ENCODE peak calls at places on chromosomes 12 and 14, in eight cellular contexts. One of them, this sample, is unnamed. For H3K4me1, the result is how much of the 10 kb centered on the place peaks cover.

GRCh38 chr12:75632452-75632851 is 121.0 kb upstream of the KRR1 start:
- DNase-seq in endodermal cell: no peak
- DNase-seq in PC-3: no peak
- DNase-seq in SJSA1: no peak
- DNase-seq in left lung: no peak
- DNase-seq in MM.1S: no peak
- DNase-seq in lung: no peak
- DNase-seq in tibial artery: no peak
- DNase-seq in this sample: no peak

GRCh38 chr14:20799444-20799843 is 3.2 kb downstream of the RNASE1 start:
- DNase-seq in MM.1S: no peak
- DNase-seq in left lung: no peak
- DNase-seq in endodermal cell: no peak
- DNase-seq in PC-3: no peak
- DNase-seq in tibial artery: no peak
- DNase-seq in SJSA1: no peak
- DNase-seq in lung: no peak
- DNase-seq in this sample: no peak

GRCh38 chr12:96070670-96071279 is 35.4 kb upstream of the LTA4H start:
- DNase-seq in left lung: no peak
- DNase-seq in lung: no peak
- DNase-seq in MM.1S: no peak
- DNase-seq in endodermal cell: peak
- DNase-seq in PC-3: no peak
- DNase-seq in SJSA1: no peak
- DNase-seq in tibial artery: no peak
- DNase-seq in this sample: peak

GRCh38 chr12:25715147-25715546 is 162.1 kb upstream of the LMNTD1 start:
- DNase-seq in tibial artery: no peak
- DNase-seq in MM.1S: no peak
- DNase-seq in endodermal cell: no peak
- DNase-seq in PC-3: no peak
- DNase-seq in SJSA1: no peak
- DNase-seq in lung: no peak
- DNase-seq in left lung: no peak
- DNase-seq in this sample: no peak

GRCh38 chr12:130994821-130995375 is 41.2 kb downstream of the ADGRD1 start:
- DNase-seq in left lung: no peak
- DNase-seq in endodermal cell: no peak
- DNase-seq in MM.1S: no peak
- DNase-seq in PC-3: no peak
- DNase-seq in lung: no peak
- DNase-seq in SJSA1: no peak
- DNase-seq in tibial artery: peak
- DNase-seq in this sample: peak

GRCh38 chr12:56261503-56262230 is 3.5 kb upstream of the ANKRD52 start:
- DNase-seq in tibial artery: no peak
- DNase-seq in SJSA1: peak
- DNase-seq in PC-3: peak
- DNase-seq in endodermal cell: no peak
- DNase-seq in left lung: no peak
- DNase-seq in MM.1S: no peak
- DNase-seq in lung: no peak
- DNase-seq in this sample: no peak

GRCh38 chr12:9364224-9365176 is 156.3 kb upstream of the PZP start:
- DNase-seq in tibial artery: no peak
- DNase-seq in SJSA1: peak
- DNase-seq in MM.1S: peak
- DNase-seq in lung: no peak
- DNase-seq in left lung: no peak
- DNase-seq in endodermal cell: peak
- DNase-seq in PC-3: peak
- DNase-seq in this sample: peak

GRCh38 chr14:57087841-57088240 is 180.9 kb downstream of the EXOC5 start:
- DNase-seq in PC-3: no peak
- DNase-seq in lung: no peak
- DNase-seq in left lung: no peak
- DNase-seq in tibial artery: no peak
- DNase-seq in SJSA1: no peak
- DNase-seq in endodermal cell: no peak
- DNase-seq in MM.1S: no peak
- DNase-seq in this sample: no peak

GRCh38 chr12:98745578-98746391 is 100.7 kb downstream of the APAF1 start:
- DNase-seq in left lung: no peak
- DNase-seq in endodermal cell: peak
- DNase-seq in MM.1S: no peak
- DNase-seq in tibial artery: no peak
- DNase-seq in lung: no peak
- DNase-seq in PC-3: no peak
- DNase-seq in SJSA1: no peak
- DNase-seq in this sample: no peak
- H3K4me3 ChIP-seq in left lung: peak
- H3K4me3 ChIP-seq in endodermal cell: no peak
- H3K4me3 ChIP-seq in MM.1S: peak
- H3K4me3 ChIP-seq in tibial artery: peak
- H3K4me3 ChIP-seq in lung: peak
- H3K4me3 ChIP-seq in PC-3: peak
- H3K4me3 ChIP-seq in SJSA1: peak
- H3K4me3 ChIP-seq in this sample: peak

GRCh38 chr12:27555316-27555715 is 31.3 kb downstream of the PPFIBP1 start:
- DNase-seq in tibial artery: no peak
- DNase-seq in SJSA1: no peak
- DNase-seq in left lung: no peak
- DNase-seq in MM.1S: no peak
- DNase-seq in PC-3: no peak
- DNase-seq in lung: no peak
- DNase-seq in endodermal cell: no peak
- DNase-seq in this sample: no peak

GRCh38 chr12:27554421-27555186 is 30.6 kb downstream of the PPFIBP1 start:
- DNase-seq in endodermal cell: no peak
- DNase-seq in tibial artery: peak
- DNase-seq in lung: peak
- DNase-seq in MM.1S: no peak
- DNase-seq in left lung: no peak
- DNase-seq in PC-3: no peak
- DNase-seq in SJSA1: peak
- DNase-seq in this sample: no peak

GRCh38 chr12:27552886-27553560 is 29.0 kb downstream of the PPFIBP1 start:
- DNase-seq in MM.1S: no peak
- DNase-seq in endodermal cell: no peak
- DNase-seq in left lung: no peak
- DNase-seq in PC-3: no peak
- DNase-seq in tibial artery: no peak
- DNase-seq in lung: no peak
- DNase-seq in SJSA1: no peak
- DNase-seq in this sample: no peak

GRCh38 chr12:27554003-27554402 is 30.0 kb downstream of the PPFIBP1 start:
- DNase-seq in SJSA1: no peak
- DNase-seq in tibial artery: no peak
- DNase-seq in MM.1S: no peak
- DNase-seq in endodermal cell: no peak
- DNase-seq in PC-3: no peak
- DNase-seq in lung: no peak
- DNase-seq in left lung: no peak
- DNase-seq in this sample: no peak

DNA sequence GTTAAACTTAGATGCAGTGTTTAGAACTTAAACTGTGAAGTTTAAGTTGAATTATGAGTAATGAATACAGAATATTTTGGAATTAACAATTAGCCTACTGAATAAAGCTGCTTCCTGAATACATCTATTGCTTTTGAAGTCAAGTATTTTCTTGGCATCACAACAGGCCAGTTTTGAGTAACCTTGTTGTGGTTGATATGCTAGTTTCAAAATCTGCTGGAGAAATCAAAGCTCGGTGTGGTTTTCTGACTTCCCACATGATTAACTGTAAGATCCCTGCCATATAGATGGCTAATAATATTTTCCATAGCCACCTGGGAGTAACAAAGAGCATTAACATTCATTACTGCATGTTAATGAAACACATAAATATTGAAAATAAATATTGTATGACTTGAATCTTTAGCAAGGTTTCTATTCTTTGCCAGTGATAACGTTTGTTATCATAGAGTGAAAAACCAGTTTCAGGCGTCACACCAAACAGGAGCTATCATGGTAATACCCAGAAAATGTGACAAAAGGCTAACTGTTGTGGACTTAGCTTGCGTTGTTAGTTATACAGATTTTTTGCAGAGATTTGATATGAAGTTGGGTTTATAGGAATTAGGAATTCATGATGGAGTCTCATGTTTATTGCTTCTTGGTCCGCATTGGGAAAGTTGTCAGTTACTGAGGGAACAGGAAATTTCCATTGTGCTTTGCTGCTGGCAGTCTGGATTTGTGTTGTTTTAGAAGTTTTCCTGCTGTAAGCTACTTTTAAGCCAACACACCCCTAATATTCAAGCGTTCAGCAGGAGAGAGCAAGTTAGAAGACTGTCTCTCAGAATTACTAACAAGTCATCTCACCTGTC is 32.1 kb downstream of the PPFIBP1 start:
- DNase-seq in tibial artery: no peak
- DNase-seq in MM.1S: no peak
- DNase-seq in endodermal cell: no peak
- DNase-seq in lung: no peak
- DNase-seq in SJSA1: no peak
- DNase-seq in left lung: no peak
- DNase-seq in PC-3: no peak
- DNase-seq in this sample: no peak
- H3K4me1 ChIP-seq in tibial artery: under half
- H3K4me1 ChIP-seq in MM.1S: under half
- H3K4me1 ChIP-seq in endodermal cell: under half
- H3K4me1 ChIP-seq in lung: under half
- H3K4me1 ChIP-seq in SJSA1: under half
- H3K4me1 ChIP-seq in left lung: under half
- H3K4me1 ChIP-seq in PC-3: under half
- H3K4me1 ChIP-seq in this sample: under half

GRCh38 chr12:41051909-41052308 is 136.2 kb upstream of the PDZRN4 start:
- DNase-seq in MM.1S: no peak
- DNase-seq in tibial artery: no peak
- DNase-seq in endodermal cell: no peak
- DNase-seq in PC-3: no peak
- DNase-seq in left lung: no peak
- DNase-seq in SJSA1: no peak
- DNase-seq in lung: no peak
- DNase-seq in this sample: no peak

GRCh38 chr12:41055875-41056577 is 132.1 kb upstream of the PDZRN4 start:
- DNase-seq in tibial artery: no peak
- DNase-seq in MM.1S: no peak
- DNase-seq in lung: no peak
- DNase-seq in left lung: no peak
- DNase-seq in endodermal cell: no peak
- DNase-seq in SJSA1: peak
- DNase-seq in PC-3: peak
- DNase-seq in this sample: no peak

GRCh38 chr12:41049033-41049432 is 139.1 kb upstream of the PDZRN4 start:
- DNase-seq in PC-3: no peak
- DNase-seq in left lung: no peak
- DNase-seq in tibial artery: no peak
- DNase-seq in lung: no peak
- DNase-seq in MM.1S: no peak
- DNase-seq in SJSA1: no peak
- DNase-seq in endodermal cell: no peak
- DNase-seq in this sample: no peak

GRCh38 chr12:41053046-41053445 is 135.1 kb upstream of the PDZRN4 start:
- DNase-seq in left lung: no peak
- DNase-seq in tibial artery: no peak
- DNase-seq in SJSA1: no peak
- DNase-seq in MM.1S: no peak
- DNase-seq in lung: no peak
- DNase-seq in PC-3: no peak
- DNase-seq in endodermal cell: no peak
- DNase-seq in this sample: no peak

GRCh38 chr12:41052441-41052840 is 135.7 kb upstream of the PDZRN4 start:
- DNase-seq in PC-3: no peak
- DNase-seq in SJSA1: no peak
- DNase-seq in lung: no peak
- DNase-seq in endodermal cell: no peak
- DNase-seq in MM.1S: no peak
- DNase-seq in left lung: no peak
- DNase-seq in tibial artery: no peak
- DNase-seq in this sample: no peak
- H3K27ac ChIP-seq in PC-3: no peak
- H3K27ac ChIP-seq in SJSA1: no peak
- H3K27ac ChIP-seq in lung: no peak
- H3K27ac ChIP-seq in endodermal cell: no peak
- H3K27ac ChIP-seq in MM.1S: no peak
- H3K27ac ChIP-seq in left lung: no peak
- H3K27ac ChIP-seq in tibial artery: peak
- H3K27ac ChIP-seq in this sample: no peak

DNA sequence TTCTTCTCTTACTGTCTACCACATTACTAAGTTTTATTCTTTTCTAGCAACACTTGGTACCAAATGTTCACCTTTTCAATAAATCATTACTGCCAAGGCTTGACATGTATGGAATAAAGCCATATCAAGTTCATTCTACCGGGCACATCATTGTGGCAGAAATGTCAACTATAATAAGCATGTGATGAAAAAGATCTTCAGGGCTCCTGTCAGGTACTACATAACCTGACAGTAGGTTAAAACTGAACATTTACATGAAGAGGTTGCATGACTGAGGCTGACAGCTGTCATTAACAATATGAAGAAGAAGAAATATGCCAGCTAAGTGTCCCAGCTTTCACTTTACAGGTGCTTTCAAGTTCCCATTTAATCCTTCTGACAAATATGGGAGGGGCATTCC is 178.9 kb downstream of the KCNH5 start:
- DNase-seq in tibial artery: no peak
- DNase-seq in MM.1S: no peak
- DNase-seq in endodermal cell: no peak
- DNase-seq in PC-3: no peak
- DNase-seq in SJSA1: no peak
- DNase-seq in lung: no peak
- DNase-seq in left lung: no peak
- DNase-seq in this sample: no peak
- H3K4me3 ChIP-seq in tibial artery: no peak
- H3K4me3 ChIP-seq in MM.1S: no peak
- H3K4me3 ChIP-seq in endodermal cell: no peak
- H3K4me3 ChIP-seq in PC-3: no peak
- H3K4me3 ChIP-seq in SJSA1: no peak
- H3K4me3 ChIP-seq in lung: no peak
- H3K4me3 ChIP-seq in left lung: no peak
- H3K4me3 ChIP-seq in this sample: no peak

GRCh38 chr12:79908366-79908765 is 26.5 kb downstream of the PPP1R12A start:
- DNase-seq in PC-3: no peak
- DNase-seq in MM.1S: no peak
- DNase-seq in lung: no peak
- DNase-seq in endodermal cell: no peak
- DNase-seq in left lung: no peak
- DNase-seq in tibial artery: no peak
- DNase-seq in SJSA1: no peak
- DNase-seq in this sample: no peak
- H3K4me1 ChIP-seq in PC-3: under half
- H3K4me1 ChIP-seq in MM.1S: under half
- H3K4me1 ChIP-seq in lung: under half
- H3K4me1 ChIP-seq in endodermal cell: under half
- H3K4me1 ChIP-seq in left lung: under half
- H3K4me1 ChIP-seq in tibial artery: under half
- H3K4me1 ChIP-seq in SJSA1: under half
- H3K4me1 ChIP-seq in this sample: under half

This sample was measured in Peyer's patch.